ENCODE peak calls at places on chromosome 20, in ten cellular contexts. Q, Y, U, F, K, W, B, Z, A and J are unnamed samples. For H3K36me3, the result is how much of the 10 kb centered on the place peaks cover.

GRCh38 chr20:10771435-10772140 is 97.8 kb upstream of the JAG1 start:
- DNase-seq in Q (no peak), Y (no peak), U (no peak), F (no peak), K (no peak), W (no peak), B (no peak), Z (no peak), A (no peak), J (no peak)

GRCh38 chr20:46348972-46349741 is 40.9 kb upstream of the CDH22 start:
- DNase-seq in Q (peak), Y (peak), U (no peak), F (no peak), K (peak), W (peak), B (peak), Z (peak), A (no peak), J (peak)

GRCh38 chr20:21767739-21768223 is 62.3 kb downstream of the PAX1 start:
- DNase-seq in Q (peak), Y (peak), U (no peak), F (no peak), K (no peak), W (no peak), B (peak), Z (peak), A (no peak), J (no peak)

GRCh38 chr20:6185268-6185667 is 62.4 kb upstream of the FERMT1 start:
- DNase-seq in Q (no peak), Y (no peak), U (no peak), F (no peak), K (no peak), W (no peak), B (peak), Z (no peak), A (no peak), J (no peak)

GRCh38 chr20:22420116-22420598 is 164.2 kb downstream of the FOXA2 start:
- DNase-seq in Q (no peak), Y (no peak), U (no peak), F (no peak), K (no peak), W (no peak), B (no peak), Z (no peak), A (no peak), J (no peak)

GRCh38 chr20:3621111-3621510 is 42.1 kb downstream of the GFRA4 start:
- DNase-seq in Q (no peak), Y (peak), U (no peak), F (no peak), K (no peak), W (no peak), B (peak), Z (no peak), A (no peak), J (no peak)

GRCh38 chr20:51687071-51687470 is 81.1 kb downstream of the ATP9A start:
- DNase-seq in Q (no peak), Y (no peak), U (peak), F (no peak), K (no peak), W (no peak), B (no peak), Z (no peak), A (no peak), J (no peak)

GRCh38 chr20:12916699-12917098 is 92.1 kb upstream of the SPTLC3 start:
- DNase-seq in Q (no peak), Y (peak), U (peak), F (no peak), K (no peak), W (no peak), B (no peak), Z (no peak), A (no peak), J (no peak)

GRCh38 chr20:29443819-29444218 is 1813.6 kb upstream of the DEFB115 start:
- DNase-seq in Q (no peak), Y (no peak), U (no peak), F (no peak), K (no peak), W (no peak), B (no peak), Z (no peak), A (no peak), J (no peak)

GRCh38 chr20:62088258-62089127 is 22.8 kb upstream of the TAF4 start:
- DNase-seq in Q (no peak), Y (peak), U (peak), F (peak), K (no peak), W (no peak), B (no peak), Z (no peak), A (no peak), J (no peak)

GRCh38 chr20:33554914-33555420 is 65.1 kb downstream of the CBFA2T2 start:
- DNase-seq in Q (no peak), Y (no peak), U (peak), F (peak), K (no peak), W (no peak), B (peak), Z (no peak), A (no peak), J (peak)

GRCh38 chr20:25076731-25077609 is 5.0 kb downstream of the VSX1 start:
- DNase-seq in Q (no peak), Y (peak), U (peak), F (no peak), K (no peak), W (no peak), B (peak), Z (peak), A (no peak), J (no peak)

GRCh38 chr20:33561981-33562601 is 72.2 kb downstream of the CBFA2T2 start:
- DNase-seq in Q (no peak), Y (peak), U (peak), F (peak), K (no peak), W (peak), B (peak), Z (peak), A (peak), J (no peak)

GRCh38 chr20:24987244-24987643 is 5.3 kb downstream of the APMAP start:
- DNase-seq in Q (no peak), Y (peak), U (peak), F (no peak), K (no peak), W (no peak), B (no peak), Z (no peak), A (no peak), J (no peak)

GRCh38 chr20:54848262-54848661 is 372.9 kb downstream of the DOK5 start:
- DNase-seq in Q (no peak), Y (no peak), U (no peak), F (no peak), K (no peak), W (no peak), B (no peak), Z (peak), A (no peak), J (no peak)

GRCh38 chr20:25495189-25495824 is 87.8 kb downstream of the GINS1 start:
- DNase-seq in Q (no peak), Y (no peak), U (no peak), F (no peak), K (peak), W (no peak), B (no peak), Z (no peak), A (no peak), J (no peak)

GRCh38 chr20:53331151-53331973 is 262.3 kb downstream of the ZNF217 start:
- DNase-seq in Q (no peak), Y (peak), U (peak), F (peak), K (no peak), W (peak), B (peak), Z (peak), A (no peak), J (no peak)

GRCh38 chr20:164618-165017 is 7.4 kb downstream of the DEFB127 start:
- DNase-seq in Q (no peak), Y (no peak), U (no peak), F (no peak), K (no peak), W (no peak), B (no peak), Z (no peak), A (no peak), J (no peak)

GRCh38 chr20:34750484-34750883 is 46.3 kb downstream of the TP53INP2 start:
- DNase-seq in Q (no peak), Y (no peak), U (no peak), F (no peak), K (no peak), W (no peak), B (no peak), Z (no peak), A (no peak), J (no peak)

GRCh38 chr20:34755367-34755766 is 51.2 kb downstream of the TP53INP2 start:
- DNase-seq in Q (no peak), Y (no peak), U (no peak), F (no peak), K (no peak), W (no peak), B (no peak), Z (no peak), A (no peak), J (no peak)

GRCh38 chr20:34753706-34754461 is 49.7 kb downstream of the TP53INP2 start:
- DNase-seq in Q (no peak), Y (no peak), U (peak), F (no peak), K (no peak), W (no peak), B (peak), Z (no peak), A (no peak), J (no peak)

GRCh38 chr20:34751453-34751852 is 47.3 kb downstream of the TP53INP2 start:
- DNase-seq in Q (no peak), Y (no peak), U (no peak), F (no peak), K (no peak), W (no peak), B (no peak), Z (no peak), A (no peak), J (no peak)

GRCh38 chr20:34754611-34755010 is 50.5 kb downstream of the TP53INP2 start:
- DNase-seq in Q (no peak), Y (peak), U (no peak), F (no peak), K (no peak), W (no peak), B (peak), Z (no peak), A (no peak), J (no peak)
- H3K36me3 ChIP-seq in Q (half or more), Y (half or more), U (under half), F (under half), K (half or more), W (under half), B (under half), Z (under half), A (half or more), J (half or more)

GRCh38 chr20:38903335-38903734 is 22.9 kb upstream of the FAM83D start:
- DNase-seq in Q (no peak), Y (no peak), U (no peak), F (no peak), K (no peak), W (no peak), B (no peak), Z (no peak), A (no peak), J (no peak)
- H3K36me3 ChIP-seq in Q (half or more), Y (half or more), U (under half), F (under half), K (under half), W (under half), B (under half), Z (under half), A (under half), J (half or more)

GRCh38 chr20:59740621-59741020 is 136.3 kb downstream of the PHACTR3 start:
- DNase-seq in Q (no peak), Y (no peak), U (no peak), F (no peak), K (no peak), W (no peak), B (no peak), Z (no peak), A (no peak), J (no peak)
- H3K36me3 ChIP-seq in Q (under half), Y (under half), U (under half), F (under half), K (under half), W (under half), B (under half), Z (under half), A (under half), J (under half)

DNA sequence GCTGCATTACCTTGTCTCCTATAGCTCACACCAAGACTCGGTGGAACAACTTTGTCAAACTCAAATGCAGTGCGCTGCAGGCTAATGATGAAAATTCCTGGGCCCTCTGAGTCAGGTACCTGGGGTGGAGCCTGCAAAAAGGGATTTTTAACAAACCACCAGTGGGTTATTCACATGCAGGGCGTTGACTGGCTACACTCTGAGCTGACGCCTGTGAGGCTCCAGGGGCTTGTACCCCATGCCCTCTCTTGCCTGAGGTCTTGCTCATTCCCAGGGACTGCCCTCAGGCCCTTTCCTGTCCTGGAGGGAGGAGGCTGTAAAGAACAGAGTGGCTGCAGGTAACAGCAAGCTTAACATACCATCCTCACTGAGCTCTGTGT is 9.2 kb downstream of the GTSF1L start:
- DNase-seq in Q (no peak), Y (no peak), U (peak), F (no peak), K (no peak), W (no peak), B (no peak), Z (no peak), A (no peak), J (no peak)
- H3K36me3 ChIP-seq in Q (under half), Y (under half), U (under half), F (under half), K (under half), W (under half), B (under half), Z (under half), A (under half), J (under half)

GRCh38 chr20:47647994-47648393 is 137.3 kb downstream of the SULF2 start:
- DNase-seq in Q (no peak), Y (no peak), U (no peak), F (no peak), K (no peak), W (no peak), B (no peak), Z (no peak), A (no peak), J (no peak)

GRCh38 chr20:47642118-47642517 is 140.4 kb downstream of the NCOA3 start:
- DNase-seq in Q (no peak), Y (no peak), U (no peak), F (no peak), K (no peak), W (peak), B (no peak), Z (no peak), A (no peak), J (no peak)

GRCh38 chr20:47645632-47646031 is 139.6 kb downstream of the SULF2 start:
- DNase-seq in Q (no peak), Y (no peak), U (no peak), F (no peak), K (no peak), W (no peak), B (no peak), Z (no peak), A (no peak), J (no peak)

GRCh38 chr20:47638851-47639250 is 137.2 kb downstream of the NCOA3 start:
- DNase-seq in Q (no peak), Y (no peak), U (no peak), F (no peak), K (no peak), W (no peak), B (no peak), Z (no peak), A (no peak), J (no peak)

GRCh38 chr20:47642624-47643023 is 140.9 kb downstream of the NCOA3 start:
- DNase-seq in Q (no peak), Y (no peak), U (no peak), F (no peak), K (no peak), W (no peak), B (no peak), Z (no peak), A (no peak), J (no peak)
- H3K36me3 ChIP-seq in Q (half or more), Y (half or more), U (under half), F (under half), K (half or more), W (under half), B (under half), Z (under half), A (half or more), J (half or more)